ENCODE peak calls at places on chromosomes 6 and 20, in six cellular contexts. P is mesendoderm, N is IMR-90, F is mesenchymal stem cell, L is neuronal stem cell, B is H1. X is an unnamed sample.

GRCh38 chr6:113630738-113631535 is 226.2 kb upstream of the MARCKS start:
- DNase-seq in L (no peak), F (peak; percentile 94), N (peak; percentile 86), B (no peak), P (no peak), X (no peak)

GRCh38 chr20:22408521-22409402 is 175.6 kb downstream of the FOXA2 start:
- DNase-seq in N (no peak), F (no peak), B (no peak), P (no peak), L (no peak), X (no peak)

GRCh38 chr20:14860410-14860814 is 523.0 kb upstream of the FLRT3 start:
- DNase-seq in B (peak; percentile 58), F (no peak), N (no peak), L (peak; percentile 29), P (peak; percentile 72), X (no peak)

GRCh38 chr6:42419490-42420280 is 32.0 kb downstream of the TRERF1 start:
- DNase-seq in L (no peak), N (no peak), F (no peak), B (no peak), P (no peak), X (no peak)

GRCh38 chr20:32168184-32168910 is 39.2 kb downstream of the PLAGL2 start:
- DNase-seq in B (no peak), F (peak; percentile 47), P (peak; percentile 81), L (no peak), N (peak; percentile 58), X (no peak)

GRCh38 chr20:17568045-17568788 is 1.7 kb upstream of the DSTN start:
- DNase-seq in P (peak; percentile 14), N (no peak), B (no peak), L (no peak), F (no peak), X (peak; percentile 93)

GRCh38 chr20:19275630-19276071 is 63.2 kb downstream of the SLC24A3 start:
- DNase-seq in B (no peak), P (no peak), L (no peak), N (no peak), F (no peak), X (no peak)

GRCh38 chr6:89242574-89243330 is 25.6 kb upstream of the GABRR1 start:
- DNase-seq in N (peak; percentile 61), F (peak; percentile 64), L (no peak), B (peak; percentile 34), P (peak; percentile 53), X (peak; percentile 11)

GRCh38 chr6:14275493-14275851 is 157.9 kb downstream of the CD83 start:
- DNase-seq in F (no peak), N (peak; percentile 37), L (no peak), P (no peak), B (no peak), X (no peak)

GRCh38 chr6:116100419-116101297 is at the start of gene NT5DC1:
- DNase-seq in B (peak; percentile 71), N (peak; percentile 67), L (peak; percentile 75), P (peak; percentile 90), F (peak; percentile 83), X (peak; percentile 90)

GRCh38 chr6:116101298-116101718 is 655 bp downstream of the NT5DC1 start:
- DNase-seq in F (no peak), L (no peak), N (no peak), P (no peak), B (no peak), X (no peak)

GRCh38 chr6:116096979-116097816 is 3.5 kb upstream of the NT5DC1 start:
- DNase-seq in F (peak; percentile 21), L (no peak), N (peak; percentile 44), B (no peak), P (no peak), X (peak; percentile 36)

GRCh38 chr6:116101790-116102189 is 1.1 kb downstream of the NT5DC1 start:
- DNase-seq in N (no peak), B (no peak), F (no peak), L (no peak), P (no peak), X (no peak)

GRCh38 chr6:116099036-116099435 is 1.6 kb upstream of the NT5DC1 start:
- DNase-seq in N (no peak), P (no peak), F (no peak), L (no peak), B (no peak), X (no peak)
- H3K4me3 ChIP-seq in N (no peak overlapping the region), P (no peak overlapping the region), F (no peak overlapping the region), L (no peak overlapping the region), B (no peak overlapping the region), X (no peak overlapping the region)

GRCh38 chr6:135692426-135692825 is 159.1 kb upstream of the PDE7B start:
- DNase-seq in N (no peak), P (no peak), F (no peak), L (no peak), B (no peak), X (no peak)

GRCh38 chr6:135680964-135681913 is 170.3 kb upstream of the PDE7B start:
- DNase-seq in L (no peak), P (no peak), N (no peak), B (no peak), F (no peak), X (no peak)

GRCh38 chr6:135686784-135687301 is 164.7 kb upstream of the PDE7B start:
- DNase-seq in N (peak; percentile 60), L (no peak), B (no peak), P (no peak), F (peak; percentile 32), X (no peak)
- H3K27ac ChIP-seq in N (no peak overlapping the region), L (no peak overlapping the region), B (no peak overlapping the region), P (no peak overlapping the region), F (no peak overlapping the region), X (no peak overlapping the region)

GRCh38 chr20:20329564-20329963 is 38.3 kb upstream of the INSM1 start:
- DNase-seq in B (no peak), N (no peak), P (no peak), L (no peak), F (no peak), X (no peak)

GRCh38 chr20:20331796-20332195 is 36.1 kb upstream of the INSM1 start:
- DNase-seq in N (no peak), B (no peak), F (no peak), P (no peak), L (no peak), X (no peak)

GRCh38 chr20:20338133-20338730 is 29.7 kb upstream of the INSM1 start:
- DNase-seq in P (no peak), B (no peak), L (no peak), F (no peak), N (no peak), X (no peak)

GRCh38 chr20:20333866-20334265 is 34.0 kb upstream of the INSM1 start:
- DNase-seq in L (no peak), B (no peak), P (no peak), F (no peak), N (no peak), X (no peak)

GRCh38 chr20:20334489-20334888 is 33.4 kb upstream of the INSM1 start:
- DNase-seq in B (no peak), P (no peak), F (no peak), L (no peak), N (no peak), X (no peak)
- H4K8ac ChIP-seq in B (no peak overlapping the region), P (no peak overlapping the region), F (no peak overlapping the region), L (no peak overlapping the region), N (no peak overlapping the region), X (no peak overlapping the region)

DNA sequence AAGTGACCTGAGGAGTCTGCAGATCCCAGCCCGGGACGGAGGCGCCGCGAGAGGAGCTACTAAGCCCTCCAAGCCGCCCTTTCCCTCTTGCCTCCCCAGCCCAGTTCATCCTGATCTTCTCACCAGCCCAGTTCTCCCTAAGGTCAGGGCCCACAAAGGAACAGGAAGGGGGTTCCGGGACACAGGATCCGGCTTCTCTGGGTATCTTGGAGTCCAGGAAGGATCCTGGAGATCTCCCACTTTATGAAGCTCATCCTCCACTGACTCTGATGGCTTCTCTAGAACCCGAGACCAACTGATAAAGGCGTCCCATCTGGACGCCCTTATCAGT is 36.9 kb upstream of the HLA-C start:
- DNase-seq in L (no peak), F (no peak), P (no peak), B (no peak), N (no peak), X (no peak)
- H3K4me3 ChIP-seq in L (no peak overlapping the region), F (no peak overlapping the region), P (no peak overlapping the region), B (peak overlapping the region; percentile 73), N (no peak overlapping the region), X (no peak overlapping the region)

DNA sequence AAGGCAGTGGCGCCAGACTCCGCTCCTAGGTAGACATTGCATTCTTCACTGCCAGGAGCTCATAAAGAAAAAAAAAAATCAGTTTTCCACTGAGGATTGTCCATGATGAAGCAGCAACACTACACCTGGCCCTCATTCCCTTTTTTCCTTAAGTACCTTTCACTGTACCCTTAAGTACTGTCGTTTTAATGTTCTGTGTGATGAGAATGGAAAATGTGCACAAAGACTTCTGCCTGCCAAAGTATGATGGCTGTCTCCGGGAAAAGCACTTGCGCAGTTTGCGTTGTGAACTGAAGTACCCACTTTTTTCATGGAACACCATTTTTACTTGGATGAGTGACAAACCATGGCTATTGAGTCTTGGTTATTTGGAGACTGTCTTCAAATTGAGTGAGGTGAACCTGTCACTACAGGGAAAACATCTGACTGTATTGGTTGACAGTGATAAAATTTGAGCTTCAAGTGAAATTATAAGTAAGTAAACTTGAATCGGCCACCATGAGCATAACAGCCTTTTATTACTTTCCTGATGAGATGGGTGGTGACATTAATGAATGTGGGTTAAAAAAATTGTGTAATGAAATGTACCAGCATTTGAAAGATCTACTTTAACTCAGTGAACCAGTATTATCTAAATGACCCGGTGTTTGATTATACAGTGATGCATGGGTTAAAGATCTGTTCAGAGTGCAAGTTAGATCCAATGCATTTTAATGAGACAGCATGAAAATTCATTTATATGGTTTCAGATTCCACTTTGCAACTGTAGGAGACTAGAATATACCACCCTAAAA is 104.9 kb downstream of the NCOA3 start:
- DNase-seq in F (no peak), P (no peak), B (no peak), L (no peak), N (no peak), X (no peak)
- H3K27ac ChIP-seq in F (no peak overlapping the region), P (no peak overlapping the region), B (no peak overlapping the region), L (no peak overlapping the region), N (peak overlapping the region; percentile 37), X (no peak overlapping the region)

DNA sequence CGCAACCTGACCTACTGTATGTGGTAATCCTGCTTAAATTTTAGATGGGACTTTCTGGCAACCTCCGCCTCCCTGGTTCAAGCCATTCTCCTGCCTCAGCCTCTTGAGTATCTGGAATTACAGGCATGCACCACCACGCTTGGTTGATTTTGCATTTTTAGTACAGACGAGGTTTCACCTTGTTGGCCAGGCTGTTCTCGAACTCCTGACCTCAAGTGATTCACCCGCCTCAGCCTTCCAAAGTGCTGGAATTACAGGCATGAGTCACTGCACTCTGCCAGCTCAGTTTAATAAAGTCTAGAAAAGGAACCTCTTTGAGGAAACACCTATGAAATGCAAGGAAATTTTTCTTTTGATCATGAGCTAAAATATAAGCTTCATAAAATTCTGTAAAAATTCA is 9.0 kb upstream of the PLCB4 start:
- DNase-seq in B (no peak), N (peak; percentile 68), L (no peak), F (peak; percentile 27), P (no peak), X (no peak)
- H4K8ac ChIP-seq in B (no peak overlapping the region), N (peak overlapping the region; percentile 37), L (no peak overlapping the region), F (no peak overlapping the region), P (no peak overlapping the region), X (no peak overlapping the region)

GRCh38 chr6:146912730-146913680 is 291.2 kb upstream of the STXBP5 start:
- DNase-seq in L (no peak), F (peak; percentile 58), B (no peak), N (no peak), P (no peak), X (no peak)
- H3K4me3 ChIP-seq in L (no peak overlapping the region), F (peak overlapping the region; percentile 81), B (no peak overlapping the region), N (no peak overlapping the region), P (no peak overlapping the region), X (no peak overlapping the region)

X was measured in trophoblast cell.